ENCODE peak calls at places on chromosomes 1 and 21, in seven cellular contexts. Y is OCI-LY7, D is fibroblast of lung, F is AG10803, W is astrocyte of the spinal cord, A is heart left ventricle, E is lower lobe of right lung. O is an unnamed sample.

GRCh38 chr1:60573726-60574409 is 500.3 kb upstream of the C1orf87 start:
- DNase-seq in Y (no peak), W (peak; percentile 79), E (no peak), D (peak; percentile 85), A (no peak), F (peak; percentile 49), O (peak; percentile 85)

GRCh38 chr1:110465038-110465813 is 14.3 kb downstream of the PROK1 start:
- DNase-seq in A (no peak), W (no peak), Y (no peak), D (no peak), E (no peak), F (no peak), O (no peak)

GRCh38 chr1:55369474-55369873 is 154.3 kb upstream of the USP24 start:
- DNase-seq in D (peak; percentile 77), E (no peak), F (peak; percentile 47), Y (no peak), W (peak; percentile 14), A (no peak), O (peak; percentile 57)

GRCh38 chr21:38756746-38757145 is 49.0 kb upstream of the ETS2 start:
- DNase-seq in W (peak; percentile 65), F (peak; percentile 79), E (no peak), D (peak; percentile 86), Y (no peak), A (no peak), O (peak; percentile 58)

GRCh38 chr1:230495891-230496385 is 69.8 kb upstream of the PGBD5 start:
- DNase-seq in E (no peak), Y (no peak), A (no peak), D (no peak), W (no peak), F (no peak), O (peak; percentile 17)

GRCh38 chr1:30657131-30658013 is 66.0 kb downstream of the MATN1 start:
- DNase-seq in E (no peak), W (no peak), F (no peak), D (no peak), Y (no peak), A (no peak), O (no peak)

GRCh38 chr1:52360595-52360968 is 5.4 kb downstream of the CC2D1B start:
- DNase-seq in W (no peak), D (no peak), E (no peak), A (no peak), F (no peak), Y (no peak), O (no peak)

GRCh38 chr1:35390600-35391494 is 122.3 kb downstream of the ZMYM4 start:
- DNase-seq in E (no peak), A (no peak), W (no peak), Y (no peak), F (peak; percentile 21), D (peak; percentile 20), O (no peak)

GRCh38 chr1:33443705-33444180 is 12.8 kb upstream of the PHC2 start:
- DNase-seq in F (peak; percentile 47), W (no peak), A (peak; percentile 31), D (no peak), Y (no peak), E (no peak), O (no peak)

GRCh38 chr1:181587870-181588438 is 104.6 kb downstream of the CACNA1E start:
- DNase-seq in Y (no peak), A (no peak), W (no peak), F (no peak), E (no peak), D (no peak), O (no peak)

GRCh38 chr1:101293461-101294045 is 56.7 kb downstream of the S1PR1 start:
- DNase-seq in Y (no peak), E (no peak), A (no peak), W (peak; percentile 87), F (peak; percentile 56), D (peak; percentile 86), O (peak; percentile 31)

GRCh38 chr1:71881611-71882010 is 400.7 kb downstream of the NEGR1 start:
- DNase-seq in E (no peak), W (peak; percentile 55), D (peak; percentile 71), Y (no peak), F (peak; percentile 48), A (no peak), O (peak; percentile 8)

GRCh38 chr21:32884062-32884461 is 112.5 kb upstream of the PAXBP1 start:
- DNase-seq in Y (no peak), D (no peak), A (no peak), E (no peak), W (no peak), F (no peak), O (no peak)

GRCh38 chr1:21048462-21048861 is 128.2 kb downstream of the EIF4G3 start:
- DNase-seq in E (no peak), Y (no peak), A (no peak), F (no peak), D (no peak), W (no peak), O (no peak)

GRCh38 chr1:110634455-110635281 is 28.5 kb upstream of the KCNA2 start:
- DNase-seq in Y (peak; percentile 82), E (peak; percentile 65), F (peak; percentile 54), A (peak; percentile 91), W (peak; percentile 10), D (peak; percentile 38), O (peak; percentile 82)

GRCh38 chr1:110112656-110113055 is 413 bp downstream of the UBL4B start:
- DNase-seq in E (no peak), W (no peak), F (no peak), D (no peak), Y (no peak), A (no peak), O (no peak)

GRCh38 chr1:31762726-31763670 is 1.1 kb downstream of the ADGRB2 start:
- DNase-seq in E (peak; percentile 72), Y (peak; percentile 80), F (peak; percentile 31), A (peak; percentile 66), D (peak; percentile 37), W (peak; percentile 48), O (peak; percentile 31)

GRCh38 chr1:165014753-165015152 is 341.8 kb downstream of the LMX1A start:
- DNase-seq in F (no peak), W (no peak), A (no peak), D (no peak), Y (no peak), E (no peak), O (no peak)

GRCh38 chr1:9746651-9747050 is 77.1 kb downstream of the CLSTN1 start:
- DNase-seq in Y (no peak), A (no peak), E (no peak), D (peak; percentile 20), W (no peak), F (no peak), O (no peak)

DNA sequence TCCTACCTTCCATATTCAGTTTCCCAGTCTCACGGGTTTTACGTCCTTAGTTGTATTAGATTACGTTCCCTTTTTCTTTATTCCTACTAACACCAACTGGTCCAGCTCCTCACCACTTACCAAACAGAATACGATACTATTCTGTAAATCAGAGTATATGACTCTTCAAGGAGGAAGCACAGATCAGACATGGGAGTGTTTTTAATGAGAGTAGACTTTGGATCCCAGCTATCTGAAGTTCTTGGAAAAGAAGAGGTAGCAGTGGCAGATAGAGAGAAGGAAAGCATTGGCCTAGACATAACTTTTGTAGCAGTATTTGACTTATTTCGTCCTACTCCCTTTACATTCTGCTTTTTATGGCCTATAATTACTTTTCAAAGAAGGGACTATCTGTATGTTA is 24.1 kb upstream of the PLA2G4A start:
- DNase-seq in A (no peak), Y (no peak), F (no peak), D (no peak), E (no peak), W (no peak), O (no peak)
- H3K4me3 ChIP-seq in A (no peak overlapping the region), Y (no peak overlapping the region), F (no peak overlapping the region), D (no peak overlapping the region), E (no peak overlapping the region), W (no peak overlapping the region), O (no peak overlapping the region)

GRCh38 chr1:64136296-64136695 is 67.1 kb upstream of the UBE2U start:
- DNase-seq in D (no peak), W (no peak), Y (no peak), A (no peak), F (no peak), E (no peak), O (no peak)

GRCh38 chr1:64139877-64140276 is 63.5 kb upstream of the UBE2U start:
- DNase-seq in D (no peak), F (no peak), Y (no peak), W (no peak), A (no peak), E (no peak), O (no peak)

GRCh38 chr1:64135501-64136245 is 67.8 kb upstream of the UBE2U start:
- DNase-seq in Y (no peak), D (peak; percentile 15), F (peak; percentile 26), A (no peak), E (no peak), W (no peak), O (no peak)

GRCh38 chr1:64137569-64137936 is 65.9 kb upstream of the UBE2U start:
- DNase-seq in F (peak; percentile 33), E (no peak), A (no peak), D (peak; percentile 20), Y (no peak), W (no peak), O (no peak)

DNA sequence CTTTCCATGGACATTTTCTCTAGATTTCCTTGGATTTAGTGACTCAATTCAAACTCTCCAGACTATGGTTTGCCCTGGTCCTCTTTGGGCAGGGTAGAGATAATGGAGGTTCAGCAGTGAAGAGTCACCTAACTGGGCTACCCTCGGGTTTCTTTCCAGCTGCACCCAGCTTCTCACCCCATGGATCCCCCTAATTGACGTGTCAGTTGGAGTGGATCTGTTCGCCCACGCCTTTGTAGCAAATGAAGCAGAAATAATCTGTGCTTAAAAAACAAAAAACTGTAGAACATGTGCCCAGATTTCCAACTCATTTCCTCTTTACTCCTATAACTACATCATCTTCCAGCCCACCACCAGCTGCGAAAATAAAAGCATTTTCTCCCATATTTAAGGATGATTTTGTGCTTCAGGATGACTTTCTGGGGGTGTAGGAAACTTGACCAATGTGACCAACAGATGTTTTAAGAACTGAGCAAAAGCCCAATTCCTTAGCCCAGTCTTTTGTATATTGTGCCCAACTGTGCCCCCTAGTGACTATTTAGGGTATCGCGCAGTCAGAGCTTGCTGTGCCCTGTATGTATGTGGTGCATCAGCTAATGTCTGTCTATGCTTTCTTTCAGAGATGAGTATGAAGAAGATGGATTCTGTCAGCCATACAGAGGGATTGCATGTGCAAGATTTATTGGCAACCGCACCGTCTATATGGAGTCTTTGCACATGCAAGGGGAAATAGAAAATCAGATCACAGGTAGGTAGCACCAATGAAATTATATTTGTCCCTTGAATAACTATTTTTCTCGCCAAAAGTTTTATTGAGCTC is 66.5 kb upstream of the UBE2U start:
- DNase-seq in W (peak; percentile 96), D (peak; percentile 95), E (peak; percentile 57), F (peak; percentile 90), A (peak; percentile 67), Y (peak; percentile 63), O (peak; percentile 92)
- TF ChIP-seq CTCF in W (peak; percentile 92), D (peak; percentile 95), E (peak; percentile 83), F (peak; percentile 94), A (peak; percentile 94), Y (peak; percentile 95), O (peak; percentile 94)

GRCh38 chr1:1833916-1834325 is 55.7 kb upstream of the NADK start:
- DNase-seq in W (peak; percentile 43), E (no peak), F (no peak), A (no peak), Y (peak; percentile 98), D (peak; percentile 53), O (no peak)
- H3K4me3 ChIP-seq in W (no peak overlapping the region), E (no peak overlapping the region), F (no peak overlapping the region), A (no peak overlapping the region), Y (peak overlapping the region; percentile 60), D (no peak overlapping the region), O (no peak overlapping the region)

DNA sequence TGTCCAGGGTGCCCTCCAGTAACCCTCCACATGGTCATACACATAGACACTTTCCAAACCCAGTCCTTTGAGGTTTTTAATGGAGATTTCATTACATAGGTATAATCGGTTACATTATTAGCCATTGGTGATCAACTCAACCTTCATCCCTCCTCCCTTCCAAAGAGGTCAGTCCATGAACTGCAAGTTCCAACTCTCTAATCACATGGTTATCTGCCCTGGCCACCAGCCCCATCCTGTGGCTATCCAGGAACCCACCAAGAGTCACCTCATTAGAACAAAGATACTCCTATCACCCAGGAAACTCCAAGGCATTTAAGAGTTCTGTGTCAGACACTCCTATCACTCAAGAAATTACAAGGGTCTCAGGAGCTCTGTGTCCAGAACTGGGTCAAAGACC is 12.2 kb downstream of the ATP1A4 start:
- DNase-seq in D (no peak), E (no peak), Y (no peak), F (peak; percentile 31), A (no peak), W (no peak), O (no peak)
- TF ChIP-seq CTCF in D (no peak), E (no peak), Y (no peak), F (peak; percentile 38), A (no peak), W (no peak), O (no peak)

O was measured in fibroblast of pulmonary artery.